ENCODE peak calls at places on chromosomes 3 and 15, in eight cellular contexts. K, Q, Y, J, M, E, A and L are unnamed samples.

GRCh38 chr15:25545017-25545416 is 106.2 kb upstream of the UBE3A start:
- DNase-seq in K (no peak), Q (no peak), Y (no peak), J (no peak), M (no peak), E (no peak), A (no peak), L (no peak)

GRCh38 chr15:39580630-39581500 is at the start of gene THBS1:
- DNase-seq in K (peak), Q (peak), Y (peak), J (peak), M (peak), E (peak), A (peak), L (peak)

GRCh38 chr3:101638262-101638745 is 38.6 kb downstream of the ZBTB11 start:
- DNase-seq in K (no peak), Q (no peak), Y (peak), J (peak), M (no peak), E (no peak), A (no peak), L (peak)

GRCh38 chr3:72031581-72031980 is 246.6 kb upstream of the PROK2 start:
- DNase-seq in K (no peak), Q (no peak), Y (no peak), J (no peak), M (no peak), E (no peak), A (no peak), L (no peak)

GRCh38 chr3:50450135-50450911 is 53.1 kb downstream of the CACNA2D2 start:
- DNase-seq in K (peak), Q (peak), Y (peak), J (peak), M (no peak), E (peak), A (no peak), L (no peak)

GRCh38 chr3:143998266-143998665 is 26.6 kb downstream of the DIPK2A start:
- DNase-seq in K (no peak), Q (no peak), Y (no peak), J (no peak), M (no peak), E (no peak), A (no peak), L (no peak)

GRCh38 chr3:126339466-126339865 is 17.7 kb downstream of the KLF15 start:
- DNase-seq in K (no peak), Q (no peak), Y (no peak), J (no peak), M (no peak), E (no peak), A (no peak), L (no peak)

GRCh38 chr3:195876297-195877031 is 31.9 kb downstream of the TNK2 start:
- DNase-seq in K (no peak), Q (peak), Y (peak), J (no peak), M (no peak), E (no peak), A (no peak), L (no peak)

GRCh38 chr15:74858366-74858735 is 14.8 kb downstream of the SCAMP2 start:
- DNase-seq in K (no peak), Q (no peak), Y (no peak), J (no peak), M (no peak), E (no peak), A (no peak), L (no peak)

GRCh38 chr15:80695099-80695910 is at the start of gene ABHD17C:
- DNase-seq in K (peak), Q (peak), Y (peak), J (peak), M (no peak), E (peak), A (peak), L (no peak)